ENCODE peak calls at places on chromosomes 3 and 15, in four cellular contexts. One of them, this sample, is unnamed. For H3K4me1, the result is how much of the 10 kb centered on the place peaks cover.

GRCh38 chr15:78651930-78652655 is 11.1 kb upstream of the CHRNB4 start:
- DNase-seq in breast epithelium: no peak
- DNase-seq in lower lobe of right lung: no peak
- DNase-seq in mammary epithelial cell: no peak
- DNase-seq in this sample: no peak

GRCh38 chr15:48533982-48534381 is 111.5 kb downstream of the FBN1 start:
- DNase-seq in breast epithelium: no peak
- DNase-seq in lower lobe of right lung: no peak
- DNase-seq in mammary epithelial cell: no peak
- DNase-seq in this sample: no peak

GRCh38 chr3:17195192-17195611 is 310.4 kb downstream of the PLCL2 start:
- DNase-seq in breast epithelium: no peak
- DNase-seq in lower lobe of right lung: no peak
- DNase-seq in mammary epithelial cell: no peak
- DNase-seq in this sample: peak

GRCh38 chr15:63322541-63322940 is 45.1 kb downstream of the APH1B start:
- DNase-seq in breast epithelium: no peak
- DNase-seq in lower lobe of right lung: no peak
- DNase-seq in mammary epithelial cell: no peak
- DNase-seq in this sample: no peak

GRCh38 chr3:141913150-141913811 is 36.8 kb downstream of the ATP1B3 start:
- DNase-seq in breast epithelium: no peak
- DNase-seq in lower lobe of right lung: no peak
- DNase-seq in mammary epithelial cell: peak
- DNase-seq in this sample: no peak

GRCh38 chr15:48777645-48778337 is 33.1 kb downstream of the CEP152 start:
- DNase-seq in breast epithelium: no peak
- DNase-seq in lower lobe of right lung: no peak
- DNase-seq in mammary epithelial cell: no peak
- DNase-seq in this sample: no peak

GRCh38 chr3:115709135-115709534 is 85.8 kb downstream of the GAP43 start:
- DNase-seq in breast epithelium: no peak
- DNase-seq in lower lobe of right lung: no peak
- DNase-seq in mammary epithelial cell: no peak
- DNase-seq in this sample: no peak

GRCh38 chr3:21645121-21645897 is 105.7 kb downstream of the ZNF385D start:
- DNase-seq in breast epithelium: peak
- DNase-seq in lower lobe of right lung: no peak
- DNase-seq in mammary epithelial cell: no peak
- DNase-seq in this sample: no peak

GRCh38 chr15:77226652-77227051 is 155.7 kb upstream of the TSPAN3 start:
- DNase-seq in breast epithelium: no peak
- DNase-seq in lower lobe of right lung: no peak
- DNase-seq in mammary epithelial cell: no peak
- DNase-seq in this sample: no peak

GRCh38 chr15:67249830-67250229 is 4.6 kb downstream of the AAGAB start:
- DNase-seq in breast epithelium: no peak
- DNase-seq in lower lobe of right lung: no peak
- DNase-seq in mammary epithelial cell: no peak
- DNase-seq in this sample: no peak

GRCh38 chr3:168096210-168096795 is 579 bp upstream of the GOLIM4 start:
- DNase-seq in breast epithelium: no peak
- DNase-seq in lower lobe of right lung: peak
- DNase-seq in mammary epithelial cell: peak
- DNase-seq in this sample: peak

GRCh38 chr15:39672184-39672583 is 91.3 kb downstream of the THBS1 start:
- DNase-seq in breast epithelium: no peak
- DNase-seq in lower lobe of right lung: no peak
- DNase-seq in mammary epithelial cell: no peak
- DNase-seq in this sample: no peak

GRCh38 chr3:73599605-73600004 is 25.1 kb downstream of the PDZRN3 start:
- DNase-seq in breast epithelium: no peak
- DNase-seq in lower lobe of right lung: no peak
- DNase-seq in mammary epithelial cell: no peak
- DNase-seq in this sample: no peak

GRCh38 chr3:94285874-94286273 is 223.0 kb downstream of the NSUN3 start:
- DNase-seq in breast epithelium: no peak
- DNase-seq in lower lobe of right lung: no peak
- DNase-seq in mammary epithelial cell: peak
- DNase-seq in this sample: no peak

GRCh38 chr15:71288348-71288955 is 173.2 kb downstream of the THSD4 start:
- DNase-seq in breast epithelium: no peak
- DNase-seq in lower lobe of right lung: no peak
- DNase-seq in mammary epithelial cell: no peak
- DNase-seq in this sample: no peak

GRCh38 chr3:80338366-80338765 is 570.6 kb upstream of the ROBO1 start:
- DNase-seq in breast epithelium: no peak
- DNase-seq in lower lobe of right lung: no peak
- DNase-seq in mammary epithelial cell: no peak
- DNase-seq in this sample: no peak

GRCh38 chr15:48811325-48811938 is 563 bp upstream of the CEP152 start:
- DNase-seq in breast epithelium: no peak
- DNase-seq in lower lobe of right lung: no peak
- DNase-seq in mammary epithelial cell: no peak
- DNase-seq in this sample: no peak

GRCh38 chr3:101423984-101424888 is 88.8 kb downstream of the SENP7 start:
- DNase-seq in breast epithelium: no peak
- DNase-seq in lower lobe of right lung: no peak
- DNase-seq in mammary epithelial cell: no peak
- DNase-seq in this sample: peak

GRCh38 chr15:78960308-78960707 is 15.5 kb upstream of the CTSH start:
- DNase-seq in breast epithelium: no peak
- DNase-seq in lower lobe of right lung: no peak
- DNase-seq in mammary epithelial cell: no peak
- DNase-seq in this sample: no peak

GRCh38 chr3:111610612-111611054 is 15.5 kb upstream of the ZBED2 start:
- DNase-seq in breast epithelium: no peak
- DNase-seq in lower lobe of right lung: no peak
- DNase-seq in mammary epithelial cell: peak
- DNase-seq in this sample: no peak

GRCh38 chr15:74135041-74135565 is 4.7 kb downstream of the ISLR2 start:
- DNase-seq in breast epithelium: no peak
- DNase-seq in lower lobe of right lung: no peak
- DNase-seq in mammary epithelial cell: no peak
- DNase-seq in this sample: no peak

GRCh38 chr15:22949074-22949547 is 31.1 kb downstream of the CYFIP1 start:
- DNase-seq in breast epithelium: peak
- DNase-seq in lower lobe of right lung: no peak
- DNase-seq in mammary epithelial cell: peak
- DNase-seq in this sample: no peak

GRCh38 chr3:178100881-178101280 is 435.4 kb upstream of the KCNMB2 start:
- DNase-seq in breast epithelium: no peak
- DNase-seq in lower lobe of right lung: no peak
- DNase-seq in mammary epithelial cell: no peak
- DNase-seq in this sample: no peak

GRCh38 chr3:20648294-20648693 is 462.3 kb upstream of the SGO1 start:
- DNase-seq in breast epithelium: no peak
- DNase-seq in lower lobe of right lung: no peak
- DNase-seq in mammary epithelial cell: peak
- DNase-seq in this sample: no peak

GRCh38 chr3:140505256-140505655 is 172.6 kb upstream of the TRIM42 start:
- DNase-seq in breast epithelium: peak
- DNase-seq in lower lobe of right lung: no peak
- DNase-seq in mammary epithelial cell: peak
- DNase-seq in this sample: no peak

GRCh38 chr3:63990733-63991132 is 32.6 kb downstream of the PSMD6 start:
- DNase-seq in breast epithelium: no peak
- DNase-seq in lower lobe of right lung: no peak
- DNase-seq in mammary epithelial cell: no peak
- DNase-seq in this sample: no peak

GRCh38 chr3:38542401-38543298 is 46.5 kb downstream of the EXOG start:
- DNase-seq in breast epithelium: no peak
- DNase-seq in lower lobe of right lung: no peak
- DNase-seq in mammary epithelial cell: no peak
- DNase-seq in this sample: no peak

GRCh38 chr3:12944413-12944812 is 103.0 kb upstream of the RPL32 start:
- DNase-seq in breast epithelium: no peak
- DNase-seq in lower lobe of right lung: no peak
- DNase-seq in mammary epithelial cell: no peak
- DNase-seq in this sample: no peak

GRCh38 chr3:32948625-32949445 is 2.6 kb upstream of the CCR4 start:
- DNase-seq in breast epithelium: no peak
- DNase-seq in lower lobe of right lung: no peak
- DNase-seq in mammary epithelial cell: no peak
- DNase-seq in this sample: no peak

GRCh38 chr15:29528276-29528675 is 258.7 kb upstream of the NSMCE3 start:
- DNase-seq in breast epithelium: no peak
- DNase-seq in lower lobe of right lung: no peak
- DNase-seq in mammary epithelial cell: no peak
- DNase-seq in this sample: no peak
- H3K4me1 ChIP-seq in breast epithelium: under half
- H3K4me1 ChIP-seq in lower lobe of right lung: under half
- H3K4me1 ChIP-seq in mammary epithelial cell: under half
- H3K4me1 ChIP-seq in this sample: under half

GRCh38 chr3:185792955-185793354 is 31.9 kb downstream of the IGF2BP2 start:
- DNase-seq in breast epithelium: no peak
- DNase-seq in lower lobe of right lung: no peak
- DNase-seq in mammary epithelial cell: no peak
- DNase-seq in this sample: no peak

GRCh38 chr3:185788292-185788691 is 36.5 kb downstream of the IGF2BP2 start:
- DNase-seq in breast epithelium: no peak
- DNase-seq in lower lobe of right lung: no peak
- DNase-seq in mammary epithelial cell: no peak
- DNase-seq in this sample: no peak

GRCh38 chr3:185789134-185789533 is 35.7 kb downstream of the IGF2BP2 start:
- DNase-seq in breast epithelium: no peak
- DNase-seq in lower lobe of right lung: no peak
- DNase-seq in mammary epithelial cell: no peak
- DNase-seq in this sample: no peak

GRCh38 chr3:185786956-185787877 is 37.6 kb downstream of the IGF2BP2 start:
- DNase-seq in breast epithelium: no peak
- DNase-seq in lower lobe of right lung: no peak
- DNase-seq in mammary epithelial cell: no peak
- DNase-seq in this sample: no peak

DNA sequence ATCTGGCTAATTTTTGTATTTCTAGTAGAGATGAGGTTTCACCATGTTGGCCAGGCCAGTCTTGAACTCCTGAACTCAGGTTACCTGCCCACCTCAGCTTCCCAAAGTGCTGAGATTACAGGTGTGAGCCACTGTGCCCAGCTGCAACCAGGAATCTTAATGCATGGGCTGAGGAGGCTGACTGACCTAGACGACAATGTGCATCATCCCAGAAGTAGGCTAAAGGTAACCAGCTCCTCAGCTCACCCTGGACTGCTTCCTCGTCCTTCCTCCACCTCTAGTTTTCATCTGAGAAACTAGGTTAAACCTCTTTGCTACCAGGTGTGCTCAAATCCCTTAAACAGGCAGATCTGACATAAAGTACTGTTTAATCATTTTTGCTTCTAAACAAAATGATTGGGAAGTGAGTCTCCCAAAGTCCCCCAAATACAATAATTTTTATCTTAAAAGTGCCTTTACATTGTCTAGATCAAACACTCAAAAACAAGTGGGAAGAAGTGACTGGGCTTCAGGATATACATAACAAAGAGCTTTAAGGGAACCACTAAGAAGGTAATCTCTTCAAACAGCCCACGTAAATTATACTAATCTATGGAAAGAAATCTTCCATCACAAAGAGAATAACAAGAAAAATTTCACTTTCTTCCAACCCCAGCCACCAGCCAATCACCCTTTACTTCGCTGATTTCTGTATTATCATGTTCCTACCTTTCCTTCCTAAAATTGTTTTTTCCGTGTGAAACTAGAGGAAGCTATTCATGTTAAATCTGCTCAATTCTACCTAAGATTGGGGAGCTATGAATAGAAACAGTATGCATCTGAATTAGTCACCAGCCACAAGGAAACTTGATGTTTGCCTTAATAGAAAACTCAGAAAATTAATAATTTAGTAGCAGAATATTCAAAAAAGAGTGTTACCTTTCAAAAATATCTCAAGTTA is 34.7 kb downstream of the IGF2BP2 start:
- DNase-seq in breast epithelium: no peak
- DNase-seq in lower lobe of right lung: no peak
- DNase-seq in mammary epithelial cell: no peak
- DNase-seq in this sample: no peak
- H3K4me1 ChIP-seq in breast epithelium: under half
- H3K4me1 ChIP-seq in lower lobe of right lung: under half
- H3K4me1 ChIP-seq in mammary epithelial cell: under half
- H3K4me1 ChIP-seq in this sample: under half

GRCh38 chr3:71089271-71089670 is 494.3 kb downstream of the FOXP1 start:
- DNase-seq in breast epithelium: no peak
- DNase-seq in lower lobe of right lung: no peak
- DNase-seq in mammary epithelial cell: no peak
- DNase-seq in this sample: no peak

GRCh38 chr3:71088742-71089141 is 494.8 kb downstream of the FOXP1 start:
- DNase-seq in breast epithelium: no peak
- DNase-seq in lower lobe of right lung: no peak
- DNase-seq in mammary epithelial cell: no peak
- DNase-seq in this sample: no peak

GRCh38 chr3:71092665-71093064 is 490.9 kb downstream of the FOXP1 start:
- DNase-seq in breast epithelium: no peak
- DNase-seq in lower lobe of right lung: no peak
- DNase-seq in mammary epithelial cell: no peak
- DNase-seq in this sample: no peak

GRCh38 chr3:71088019-71088711 is 495.4 kb downstream of the FOXP1 start:
- DNase-seq in breast epithelium: no peak
- DNase-seq in lower lobe of right lung: no peak
- DNase-seq in mammary epithelial cell: no peak
- DNase-seq in this sample: no peak

DNA sequence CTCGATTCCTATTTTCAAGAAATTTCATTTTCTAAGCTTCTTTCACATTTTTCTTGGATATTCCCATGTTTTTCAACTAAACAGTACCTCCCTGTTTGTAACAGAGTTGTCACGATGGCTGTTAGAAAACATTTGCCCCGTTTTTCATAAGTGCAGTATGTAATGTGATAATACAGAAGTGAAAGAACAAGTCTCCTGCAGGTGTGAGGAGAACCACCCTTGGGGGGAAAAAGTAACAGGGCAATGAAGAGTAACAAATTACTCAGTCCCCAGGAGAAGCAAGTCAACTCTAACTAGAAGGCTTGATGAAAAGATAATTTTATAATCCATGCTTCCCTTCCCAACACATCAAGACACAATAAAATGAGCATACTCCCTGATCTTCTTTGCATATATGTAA is 493.3 kb downstream of the FOXP1 start:
- DNase-seq in breast epithelium: no peak
- DNase-seq in lower lobe of right lung: no peak
- DNase-seq in mammary epithelial cell: no peak
- DNase-seq in this sample: no peak
- H3K4me1 ChIP-seq in breast epithelium: under half
- H3K4me1 ChIP-seq in lower lobe of right lung: under half
- H3K4me1 ChIP-seq in mammary epithelial cell: under half
- H3K4me1 ChIP-seq in this sample: under half

GRCh38 chr3:132573657-132574260 is 23.3 kb upstream of the ACKR4 start:
- DNase-seq in breast epithelium: no peak
- DNase-seq in lower lobe of right lung: no peak
- DNase-seq in mammary epithelial cell: no peak
- DNase-seq in this sample: no peak

GRCh38 chr3:132568427-132568826 is 28.6 kb upstream of the ACKR4 start:
- DNase-seq in breast epithelium: no peak
- DNase-seq in lower lobe of right lung: no peak
- DNase-seq in mammary epithelial cell: no peak
- DNase-seq in this sample: no peak

GRCh38 chr3:132569580-132569979 is 27.5 kb upstream of the ACKR4 start:
- DNase-seq in breast epithelium: no peak
- DNase-seq in lower lobe of right lung: no peak
- DNase-seq in mammary epithelial cell: no peak
- DNase-seq in this sample: no peak

GRCh38 chr3:132570011-132570410 is 27.1 kb upstream of the ACKR4 start:
- DNase-seq in breast epithelium: no peak
- DNase-seq in lower lobe of right lung: no peak
- DNase-seq in mammary epithelial cell: no peak
- DNase-seq in this sample: no peak

GRCh38 chr3:132569153-132569552 is 27.9 kb upstream of the ACKR4 start:
- DNase-seq in breast epithelium: no peak
- DNase-seq in lower lobe of right lung: no peak
- DNase-seq in mammary epithelial cell: no peak
- DNase-seq in this sample: no peak
- H3K4me1 ChIP-seq in breast epithelium: under half
- H3K4me1 ChIP-seq in lower lobe of right lung: under half
- H3K4me1 ChIP-seq in mammary epithelial cell: under half
- H3K4me1 ChIP-seq in this sample: under half